ENCODE peak calls at places on chromosomes 2 and 18, in four cellular contexts. M is RWPE1; U is stimulated activated CD8-positive, alpha-beta memory T cell treated with anti-CD3 and anti-CD28 coated beads, Interleukin-7, amount 100 ng/mL, for 1 hour; E is dorsolateral prefrontal cortex. W is an unnamed sample.

GRCh38 chr2:120958623-120959366 is 223.1 kb downstream of the GLI2 start:
- DNase-seq in U (no peak), E (no peak), M (no peak), W (no peak)

GRCh38 chr2:86371482-86372002 is 34.1 kb upstream of the REEP1 start:
- DNase-seq in E (no peak), M (no peak), U (no peak), W (no peak)

GRCh38 chr2:60116167-60116870 is 437.1 kb downstream of the BCL11A start:
- DNase-seq in U (no peak), E (no peak), M (no peak), W (no peak)

GRCh38 chr18:40096675-40097074 is 1858.4 kb upstream of the PIK3C3 start:
- DNase-seq in E (no peak), M (no peak), U (no peak), W (no peak)

GRCh38 chr18:57585421-57585820 is 1.1 kb downstream of the FECH start:
- DNase-seq in M (no peak), E (no peak), U (no peak), W (no peak)

GRCh38 chr18:55637204-55637603 is 49.2 kb upstream of the TCF4 start:
- DNase-seq in E (no peak), U (no peak), M (no peak), W (no peak)

GRCh38 chr2:113124984-113125855 is 2.2 kb upstream of the IL1RN start:
- DNase-seq in M (no peak), E (no peak), U (no peak), W (no peak)

GRCh38 chr2:191049728-191050639 is 36.0 kb upstream of the STAT1 start:
- DNase-seq in M (no peak), U (no peak), E (no peak), W (no peak)

GRCh38 chr18:51137891-51138290 is 59.6 kb downstream of the MEX3C start:
- DNase-seq in M (no peak), E (no peak), U (no peak), W (no peak)

GRCh38 chr2:171811229-171811628 is 82.8 kb downstream of the SLC25A12 start:
- DNase-seq in U (no peak), E (no peak), M (peak), W (no peak)

GRCh38 chr18:23228102-23229051 is 93.1 kb downstream of the CABLES1 start:
- DNase-seq in U (no peak), M (no peak), E (no peak), W (no peak)

GRCh38 chr2:155223781-155224406 is 525.4 kb downstream of the KCNJ3 start:
- DNase-seq in E (no peak), M (no peak), U (no peak), W (no peak)

GRCh38 chr2:199707584-199708185 is 143.3 kb downstream of the FTCDNL1 start:
- DNase-seq in M (no peak), E (no peak), U (no peak), W (no peak)

GRCh38 chr2:219309278-219309677 is at the start of gene PTPRN:
- DNase-seq in U (no peak), M (no peak), E (peak), W (no peak)

GRCh38 chr18:52394602-52395001 is 54.6 kb downstream of the DCC start:
- DNase-seq in M (no peak), U (no peak), E (no peak), W (no peak)

GRCh38 chr18:10051877-10052631 is 138.2 kb downstream of the VAPA start:
- DNase-seq in E (peak), M (no peak), U (no peak), W (no peak)

GRCh38 chr2:228377533-228377932 is 196.0 kb upstream of the SPHKAP start:
- DNase-seq in M (no peak), U (no peak), E (no peak), W (no peak)

GRCh38 chr2:130728549-130729310 is at the start of gene GPR148:
- DNase-seq in M (no peak), E (no peak), U (no peak), W (no peak)

GRCh38 chr18:5058768-5059539 is 138.1 kb downstream of the AKAIN1 start:
- DNase-seq in M (no peak), E (no peak), U (no peak), W (no peak)